ENCODE peak calls at places on chromosome 5, in four cellular contexts. A is astrocyte of the spinal cord, S is AG08396, Y is neuronal stem cell. E is an unnamed sample.

GRCh38 chr5:148388692-148389091 is 4.9 kb downstream of the FBXO38 start:
- DNase-seq in A (no peak), S (no peak), Y (no peak), E (no peak)

GRCh38 chr5:95647331-95647659 is 718 bp downstream of the RFESD start:
- DNase-seq in A (no peak), S (no peak), Y (no peak), E (peak)

GRCh38 chr5:64632251-64632650 is 58.1 kb upstream of the SHISAL2B start:
- DNase-seq in A (peak), S (no peak), Y (no peak), E (no peak)

GRCh38 chr5:147481857-147482256 is 28.0 kb downstream of the DPYSL3 start:
- DNase-seq in A (peak), S (no peak), Y (no peak), E (no peak)

GRCh38 chr5:103929310-103930003 is 366.9 kb upstream of the NUDT12 start:
- DNase-seq in A (no peak), S (no peak), Y (no peak), E (no peak)

GRCh38 chr5:148162038-148162437 is 6.3 kb upstream of the SPINK14 start:
- DNase-seq in A (no peak), S (no peak), Y (no peak), E (no peak)

GRCh38 chr5:7391215-7391614 is 4.7 kb upstream of the ADCY2 start:
- DNase-seq in A (no peak), S (no peak), Y (peak), E (no peak)

GRCh38 chr5:114924784-114925183 is 244.9 kb downstream of the TRIM36 start:
- DNase-seq in A (no peak), S (no peak), Y (no peak), E (no peak)

GRCh38 chr5:132662925-132663770 is 5.2 kb downstream of the IL13 start:
- DNase-seq in A (no peak), S (peak), Y (no peak), E (no peak)

GRCh38 chr5:137090151-137090550 is 409.0 kb downstream of the SPOCK1 start:
- DNase-seq in A (no peak), S (no peak), Y (no peak), E (no peak)

GRCh38 chr5:89037090-89037489 is 154.1 kb upstream of the MEF2C start:
- DNase-seq in A (peak), S (no peak), Y (no peak), E (no peak)

GRCh38 chr5:152883061-152883460 is 478.0 kb upstream of the NMUR2 start:
- DNase-seq in A (no peak), S (no peak), Y (no peak), E (no peak)

GRCh38 chr5:122163151-122164069 is 34.1 kb downstream of the ZNF474 start:
- DNase-seq in A (peak), S (peak), Y (no peak), E (no peak)

GRCh38 chr5:25439025-25439424 is 794.2 kb upstream of the CDH10 start:
- DNase-seq in A (no peak), S (no peak), Y (no peak), E (no peak)

GRCh38 chr5:94218374-94218773 is 400.0 kb downstream of the KIAA0825 start:
- DNase-seq in A (peak), S (peak), Y (no peak), E (no peak)

GRCh38 chr5:138439537-138440225 is 824 bp downstream of the REEP2 start:
- DNase-seq in A (peak), S (peak), Y (no peak), E (no peak)

GRCh38 chr5:15995206-15996052 is 184.2 kb downstream of the MARCHF11 start:
- DNase-seq in A (peak), S (peak), Y (peak), E (no peak)

GRCh38 chr5:142881076-142881466 is 110.9 kb downstream of the ARHGAP26 start:
- DNase-seq in A (peak), S (peak), Y (peak), E (no peak)

GRCh38 chr5:130216306-130216705 is 312.0 kb downstream of the CHSY3 start:
- DNase-seq in A (no peak), S (no peak), Y (no peak), E (no peak)

GRCh38 chr5:140253985-140254384 is 48.9 kb downstream of the PFDN1 start:
- DNase-seq in A (no peak), S (no peak), Y (no peak), E (no peak)

GRCh38 chr5:37804401-37804800 is 35.4 kb downstream of the GDNF start:
- DNase-seq in A (no peak), S (no peak), Y (no peak), E (no peak)

E was measured in T-helper 1 cell.